ENCODE peak calls at places on chromosomes 6 and 20, in six cellular contexts. E is MCF 10A, Z is choroid plexus epithelial cell, O is HCT116, G is astrocyte of the spinal cord, L is AG09309. S is an unnamed sample.

GRCh38 chr6:56527934-56528333 is 114.8 kb downstream of the DST start:
- DNase-seq in E (no peak), Z (no peak), O (no peak), G (no peak), L (no peak), S (peak; percentile 53)

GRCh38 chr6:39273394-39273793 is 40.8 kb downstream of the KCNK17 start:
- DNase-seq in E (no peak), Z (no peak), O (no peak), G (no peak), L (no peak), S (no peak)

GRCh38 chr20:62019144-62019805 is 46.4 kb downstream of the TAF4 start:
- DNase-seq in E (no peak), Z (no peak), O (no peak), G (no peak), L (no peak), S (no peak)

GRCh38 chr6:56348578-56348977 is 101.2 kb upstream of the COL21A1 start:
- DNase-seq in E (no peak), Z (no peak), O (no peak), G (no peak), L (no peak), S (no peak)

GRCh38 chr6:47234258-47234933 is 75.3 kb downstream of the TNFRSF21 start:
- DNase-seq in E (no peak), Z (no peak), O (no peak), G (no peak), L (no peak), S (no peak)

GRCh38 chr6:56850618-56851017 is 104.3 kb upstream of the BEND6 start:
- DNase-seq in E (no peak), Z (no peak), O (no peak), G (no peak), L (no peak), S (no peak)

GRCh38 chr6:167306401-167306998 is 15.4 kb downstream of the UNC93A start:
- DNase-seq in E (no peak), Z (no peak), O (peak; percentile 16), G (peak; percentile 27), L (no peak), S (no peak)

GRCh38 chr20:24468401-24469115 is 871 bp upstream of the SYNDIG1 start:
- DNase-seq in E (no peak), Z (no peak), O (no peak), G (no peak), L (no peak), S (no peak)

GRCh38 chr6:106381223-106381622 is 20.7 kb downstream of the CRYBG1 start:
- DNase-seq in E (peak; percentile 30), Z (no peak), O (no peak), G (no peak), L (no peak), S (no peak)

GRCh38 chr6:37473364-37474095 is 26.2 kb downstream of the CCDC167 start:
- DNase-seq in E (peak; percentile 96), Z (peak; percentile 13), O (no peak), G (peak; percentile 54), L (no peak), S (peak; percentile 65)

GRCh38 chr20:62776692-62777527 is 19.4 kb upstream of the MRGBP start:
- DNase-seq in E (peak; percentile 79), Z (no peak), O (peak; percentile 75), G (no peak), L (no peak), S (no peak)

GRCh38 chr6:56491606-56492328 is 150.9 kb downstream of the DST start:
- DNase-seq in E (peak; percentile 56), Z (peak; percentile 48), O (no peak), G (peak; percentile 32), L (no peak), S (no peak)

GRCh38 chr6:107496892-107497684 is 7.2 kb downstream of the SOBP start:
- DNase-seq in E (no peak), Z (no peak), O (no peak), G (no peak), L (no peak), S (no peak)

GRCh38 chr6:13409991-13410390 is 77.4 kb downstream of the GFOD1 start:
- DNase-seq in E (no peak), Z (peak; percentile 40), O (no peak), G (no peak), L (no peak), S (no peak)

GRCh38 chr6:71887006-71887743 is 825 bp downstream of the RIMS1 start:
- DNase-seq in E (no peak), Z (peak; percentile 1), O (no peak), G (no peak), L (no peak), S (no peak)

GRCh38 chr20:5178046-5178445 is 51.2 kb downstream of the CDS2 start:
- DNase-seq in E (no peak), Z (no peak), O (no peak), G (no peak), L (no peak), S (no peak)

GRCh38 chr6:144582939-144583613 is 297.9 kb downstream of the UTRN start:
- DNase-seq in E (no peak), Z (peak; percentile 44), O (no peak), G (peak; percentile 49), L (no peak), S (no peak)

GRCh38 chr6:19159087-19159486 is 678.1 kb upstream of the ID4 start:
- DNase-seq in E (no peak), Z (peak; percentile 10), O (no peak), G (no peak), L (peak; percentile 55), S (no peak)

GRCh38 chr6:4487538-4487937 is 288.7 kb upstream of the CDYL start:
- DNase-seq in E (peak; percentile 39), Z (no peak), O (peak; percentile 82), G (no peak), L (no peak), S (no peak)

GRCh38 chr20:62171245-62171644 is 11.6 kb upstream of the MTG2 start:
- DNase-seq in E (no peak), Z (no peak), O (no peak), G (no peak), L (no peak), S (no peak)

GRCh38 chr20:56807118-56807517 is 178.0 kb downstream of the TFAP2C start:
- DNase-seq in E (no peak), Z (no peak), O (no peak), G (no peak), L (no peak), S (no peak)

GRCh38 chr20:50690979-50691584 is at the start of gene RIPOR3:
- DNase-seq in E (no peak), Z (peak; percentile 76), O (no peak), G (peak; percentile 16), L (no peak), S (peak; percentile 7)

GRCh38 chr6:29941916-29942274 is 437 bp upstream of the HLA-A start:
- DNase-seq in E (no peak), Z (no peak), O (no peak), G (peak; percentile 23), L (no peak), S (no peak)

DNA sequence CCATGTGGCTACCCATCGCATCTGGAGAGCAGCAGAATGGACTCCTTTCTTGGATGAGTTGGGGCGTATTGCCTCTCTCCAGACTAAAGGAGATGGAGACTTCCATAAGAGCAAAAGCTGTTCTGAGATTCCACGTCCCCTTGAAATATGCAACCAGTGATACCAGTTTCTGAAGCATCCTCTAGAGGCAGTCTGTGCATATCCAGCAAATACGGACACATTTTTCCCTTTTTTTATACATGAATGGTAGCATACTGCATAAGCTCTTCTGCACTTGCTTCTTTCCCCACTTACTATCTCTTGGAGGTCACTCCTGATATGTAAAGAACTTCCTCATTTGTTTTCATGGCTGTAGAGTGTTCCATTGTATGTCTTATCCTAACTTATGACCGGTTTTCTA is 34.6 kb downstream of the TAF8 start:
- DNase-seq in E (no peak), Z (peak; percentile 35), O (no peak), G (no peak), L (no peak), S (no peak)
- TF ChIP-seq CTCF in E (no peak), Z (peak; percentile 38), O (peak; percentile 21), G (peak; percentile 40), L (peak; percentile 27), S (peak; percentile 18)

GRCh38 chr6:28587746-28588075 is 62.0 kb downstream of the GPX5 start:
- DNase-seq in E (peak; percentile 1), Z (peak; percentile 30), O (no peak), G (no peak), L (no peak), S (peak; percentile 29)

GRCh38 chr6:28586273-28586672 is 60.6 kb downstream of the GPX5 start:
- DNase-seq in E (peak; percentile 11), Z (no peak), O (no peak), G (no peak), L (no peak), S (no peak)

GRCh38 chr6:28583463-28583862 is 57.8 kb downstream of the GPX5 start:
- DNase-seq in E (no peak), Z (no peak), O (no peak), G (no peak), L (no peak), S (no peak)

GRCh38 chr6:28587011-28587745 is 61.5 kb downstream of the GPX5 start:
- DNase-seq in E (peak; percentile 79), Z (peak; percentile 60), O (no peak), G (peak; percentile 61), L (no peak), S (peak; percentile 45)

DNA sequence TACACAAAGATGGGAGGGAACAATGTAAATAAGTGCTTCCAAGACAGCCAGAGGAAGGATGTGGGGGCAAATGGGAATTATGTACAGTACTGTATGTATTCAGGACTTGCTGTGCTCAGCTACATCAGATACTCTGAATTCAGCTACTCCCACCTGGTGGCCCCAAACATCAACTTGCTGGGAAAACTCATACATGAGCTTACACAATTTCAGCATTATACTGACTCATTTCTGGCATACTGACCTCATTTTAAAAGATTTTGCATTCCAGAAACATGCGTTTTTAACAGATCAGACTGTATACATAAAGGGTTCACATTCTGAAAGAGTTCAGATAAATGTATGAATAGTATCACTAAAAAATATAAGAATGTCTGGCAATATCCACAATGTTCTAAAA is 59.7 kb downstream of the GPX5 start:
- DNase-seq in E (peak; percentile 54), Z (peak; percentile 79), O (no peak), G (peak; percentile 28), L (no peak), S (peak; percentile 68)
- TF ChIP-seq CTCF in E (no peak), Z (peak; percentile 37), O (no peak), G (no peak), L (no peak), S (peak; percentile 35)

GRCh38 chr20:52060794-52061714 is 130.5 kb downstream of the ZFP64 start:
- DNase-seq in E (peak; percentile 33), Z (peak; percentile 52), O (peak; percentile 12), G (peak; percentile 26), L (no peak), S (peak; percentile 3)
- TF ChIP-seq CTCF in E (peak; percentile 32), Z (peak; percentile 64), O (peak; percentile 57), G (peak; percentile 50), L (peak; percentile 63), S (peak; percentile 61)

GRCh38 chr6:134454794-134455193 is 136.9 kb upstream of the SGK1 start:
- DNase-seq in E (no peak), Z (no peak), O (no peak), G (no peak), L (no peak), S (no peak)

GRCh38 chr6:134455319-134455718 is 137.4 kb upstream of the SGK1 start:
- DNase-seq in E (no peak), Z (no peak), O (no peak), G (no peak), L (no peak), S (no peak)

GRCh38 chr6:134458857-134459657 is 141.1 kb upstream of the SGK1 start:
- DNase-seq in E (no peak), Z (no peak), O (no peak), G (no peak), L (no peak), S (no peak)

GRCh38 chr6:134456284-134456683 is 138.4 kb upstream of the SGK1 start:
- DNase-seq in E (peak; percentile 18), Z (no peak), O (no peak), G (no peak), L (no peak), S (no peak)

GRCh38 chr6:134457941-134458340 is 140.0 kb upstream of the SGK1 start:
- DNase-seq in E (no peak), Z (no peak), O (no peak), G (no peak), L (no peak), S (no peak)
- TF ChIP-seq CTCF in E (no peak), Z (peak; percentile 9), O (no peak), G (no peak), L (no peak), S (peak; percentile 36)

S was measured in HFFc6.